ENCODE peak calls at places on chromosomes 3 and 15, in four cellular contexts. One of them, this sample, is unnamed.
A peak's percentile ranks its signal among the peaks of the same experiment; 100 is the strongest.

GRCh38 chr3:87370007-87370406 is 93.6 kb upstream of the POU1F1 start:
- DNase-seq in colonic mucosa: no peak
- DNase-seq in lower lobe of right lung: no peak
- DNase-seq in GM12878: no peak
- DNase-seq in this sample: no peak

GRCh38 chr15:76056931-76057330 is 2.9 kb upstream of the TMEM266 start:
- DNase-seq in colonic mucosa: no peak
- DNase-seq in lower lobe of right lung: no peak
- DNase-seq in GM12878: peak; percentile 77
- DNase-seq in this sample: no peak

GRCh38 chr15:58019503-58020376 is 45.8 kb downstream of the ALDH1A2 start:
- DNase-seq in colonic mucosa: no peak
- DNase-seq in lower lobe of right lung: no peak
- DNase-seq in GM12878: no peak
- DNase-seq in this sample: no peak

GRCh38 chr3:98021821-98022220 is 13.3 kb downstream of the GABRR3 start:
- DNase-seq in colonic mucosa: no peak
- DNase-seq in lower lobe of right lung: no peak
- DNase-seq in GM12878: no peak
- DNase-seq in this sample: peak; percentile 1

GRCh38 chr3:21390136-21390535 is 360.9 kb downstream of the ZNF385D start:
- DNase-seq in colonic mucosa: no peak
- DNase-seq in lower lobe of right lung: no peak
- DNase-seq in GM12878: no peak
- DNase-seq in this sample: peak; percentile 19

GRCh38 chr3:127886276-127886862 is 28.7 kb upstream of the KBTBD12 start:
- DNase-seq in colonic mucosa: no peak
- DNase-seq in lower lobe of right lung: no peak
- DNase-seq in GM12878: no peak
- DNase-seq in this sample: no peak

GRCh38 chr3:149353581-149354184 is 20.2 kb upstream of the TM4SF18 start:
- DNase-seq in colonic mucosa: no peak
- DNase-seq in lower lobe of right lung: no peak
- DNase-seq in GM12878: no peak
- DNase-seq in this sample: no peak

GRCh38 chr3:126982125-126982521 is 792 bp upstream of the PLXNA1 start:
- DNase-seq in colonic mucosa: no peak
- DNase-seq in lower lobe of right lung: no peak
- DNase-seq in GM12878: peak; percentile 38
- DNase-seq in this sample: no peak

GRCh38 chr15:29857196-29857595 is 34.9 kb upstream of the TJP1 start:
- DNase-seq in colonic mucosa: no peak
- DNase-seq in lower lobe of right lung: no peak
- DNase-seq in GM12878: no peak
- DNase-seq in this sample: no peak

GRCh38 chr3:44883999-44884431 is 9.6 kb downstream of the TGM4 start:
- DNase-seq in colonic mucosa: no peak
- DNase-seq in lower lobe of right lung: no peak
- DNase-seq in GM12878: no peak
- DNase-seq in this sample: peak; percentile 99

GRCh38 chr3:110164632-110165240 is 827.4 kb upstream of the DPPA4 start:
- DNase-seq in colonic mucosa: no peak
- DNase-seq in lower lobe of right lung: no peak
- DNase-seq in GM12878: no peak
- DNase-seq in this sample: no peak

GRCh38 chr3:177525987-177526712 is 328.9 kb upstream of the TBL1XR1 start:
- DNase-seq in colonic mucosa: no peak
- DNase-seq in lower lobe of right lung: peak; percentile 57
- DNase-seq in GM12878: no peak
- DNase-seq in this sample: peak; percentile 91

GRCh38 chr3:119240101-119240581 is 537 bp downstream of the B4GALT4 start:
- DNase-seq in colonic mucosa: peak; percentile 82
- DNase-seq in lower lobe of right lung: no peak
- DNase-seq in GM12878: no peak
- DNase-seq in this sample: no peak

GRCh38 chr15:48459571-48460461 is 128.6 kb downstream of the DUT start:
- DNase-seq in colonic mucosa: no peak
- DNase-seq in lower lobe of right lung: no peak
- DNase-seq in GM12878: no peak
- DNase-seq in this sample: no peak

GRCh38 chr3:126208182-126208581 is 27.8 kb upstream of the ALDH1L1 start:
- DNase-seq in colonic mucosa: no peak
- DNase-seq in lower lobe of right lung: no peak
- DNase-seq in GM12878: no peak
- DNase-seq in this sample: no peak

DNA sequence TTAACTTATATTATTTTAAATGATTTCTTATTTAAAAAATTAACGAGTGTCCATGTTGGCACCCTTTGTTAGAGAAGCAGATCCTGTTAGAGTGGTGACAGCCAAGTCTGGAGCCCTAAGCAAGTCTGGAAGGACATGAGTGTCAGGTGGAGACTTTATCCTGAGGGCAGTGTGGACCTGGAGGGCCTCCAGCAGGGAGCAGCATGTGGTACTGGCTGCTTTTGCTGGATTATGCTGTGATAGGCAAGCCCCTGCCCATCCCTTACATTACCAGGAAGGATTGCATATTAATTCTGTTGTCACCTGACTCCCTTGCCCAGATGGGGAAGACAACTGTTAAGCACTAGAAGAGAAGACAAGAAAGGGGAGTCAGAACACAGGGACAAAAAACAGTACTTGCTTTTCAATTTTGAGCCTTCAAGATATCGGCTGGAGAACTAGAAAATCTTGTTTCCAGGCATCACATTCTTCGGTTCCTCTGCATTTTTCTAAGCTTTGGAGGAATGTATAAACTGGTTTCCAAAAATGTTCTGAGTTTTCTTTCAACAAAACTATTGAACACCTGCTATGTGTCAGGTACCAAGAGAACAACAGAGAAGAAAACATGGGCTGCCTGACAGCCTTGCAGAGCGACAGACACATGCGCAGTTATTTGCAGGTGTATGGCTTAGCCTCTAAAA is 22.7 kb downstream of the ZNF860 start:
- DNase-seq in colonic mucosa: no peak
- DNase-seq in lower lobe of right lung: no peak
- DNase-seq in GM12878: no peak
- DNase-seq in this sample: no peak
- TF ChIP-seq CTCF in colonic mucosa: no peak
- TF ChIP-seq CTCF in lower lobe of right lung: no peak
- TF ChIP-seq CTCF in GM12878: no peak
- TF ChIP-seq CTCF in this sample: no peak

GRCh38 chr3:102676424-102676823 is 241.6 kb downstream of the ZPLD1 start:
- DNase-seq in colonic mucosa: no peak
- DNase-seq in lower lobe of right lung: no peak
- DNase-seq in GM12878: no peak
- DNase-seq in this sample: no peak

GRCh38 chr3:102674284-102674683 is 239.5 kb downstream of the ZPLD1 start:
- DNase-seq in colonic mucosa: no peak
- DNase-seq in lower lobe of right lung: no peak
- DNase-seq in GM12878: no peak
- DNase-seq in this sample: no peak

GRCh38 chr3:102668247-102668646 is 233.4 kb downstream of the ZPLD1 start:
- DNase-seq in colonic mucosa: no peak
- DNase-seq in lower lobe of right lung: no peak
- DNase-seq in GM12878: no peak
- DNase-seq in this sample: no peak

GRCh38 chr3:102671005-102671404 is 236.2 kb downstream of the ZPLD1 start:
- DNase-seq in colonic mucosa: no peak
- DNase-seq in lower lobe of right lung: no peak
- DNase-seq in GM12878: no peak
- DNase-seq in this sample: no peak

DNA sequence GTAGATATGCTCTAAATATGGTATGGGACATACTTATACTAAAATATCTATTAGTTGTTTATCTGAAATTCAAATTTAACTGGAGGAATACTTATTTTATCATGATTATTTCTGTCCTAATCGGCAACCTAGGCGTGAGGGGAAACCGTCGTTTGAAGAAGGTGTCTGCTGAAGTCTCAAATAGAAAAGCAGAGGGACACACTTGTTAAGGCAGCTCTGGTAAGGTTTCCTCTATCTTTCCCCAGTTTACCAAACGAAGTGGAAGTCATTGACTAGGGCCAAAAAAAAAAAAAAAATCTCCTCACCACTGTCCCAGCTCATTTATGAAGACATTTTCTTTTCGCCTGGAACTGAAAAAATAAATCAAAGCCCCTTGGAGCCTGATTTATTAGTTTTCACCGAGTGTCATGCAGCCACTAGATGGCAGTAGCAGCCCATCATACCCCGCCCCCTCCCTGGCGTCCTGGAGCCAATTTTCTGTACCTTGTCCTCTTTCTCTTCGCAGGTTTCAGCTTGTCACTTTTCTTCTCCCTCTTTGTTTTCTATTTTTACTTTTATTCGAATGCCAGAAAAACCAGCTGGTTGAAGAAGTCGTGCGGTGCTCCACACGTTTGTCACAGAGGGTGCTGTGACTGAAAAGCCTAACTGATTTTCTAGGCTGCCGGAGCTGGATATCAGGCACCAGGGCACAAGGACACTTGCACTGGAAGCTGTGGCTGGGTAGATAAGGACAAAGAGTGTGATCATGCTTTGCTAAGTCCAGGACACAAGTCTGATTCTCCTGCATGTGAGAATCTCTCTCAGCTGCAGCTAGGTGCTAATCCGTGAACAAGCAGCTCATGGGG is 238.7 kb downstream of the ZPLD1 start:
- DNase-seq in colonic mucosa: peak; percentile 57
- DNase-seq in lower lobe of right lung: peak; percentile 59
- DNase-seq in GM12878: peak; percentile 5
- DNase-seq in this sample: peak; percentile 29
- H3K4me3 ChIP-seq in colonic mucosa: no peak overlapping the region
- H3K4me3 ChIP-seq in lower lobe of right lung: peak overlapping the region; percentile 29
- H3K4me3 ChIP-seq in GM12878: no peak overlapping the region
- H3K4me3 ChIP-seq in this sample: peak overlapping the region; percentile 28

GRCh38 chr3:161700998-161701397 is 204.4 kb downstream of the OTOL1 start:
- DNase-seq in colonic mucosa: no peak
- DNase-seq in lower lobe of right lung: no peak
- DNase-seq in GM12878: peak; percentile 7
- DNase-seq in this sample: no peak
- TF ChIP-seq CTCF in colonic mucosa: no peak
- TF ChIP-seq CTCF in lower lobe of right lung: no peak
- TF ChIP-seq CTCF in GM12878: no peak
- TF ChIP-seq CTCF in this sample: no peak

DNA sequence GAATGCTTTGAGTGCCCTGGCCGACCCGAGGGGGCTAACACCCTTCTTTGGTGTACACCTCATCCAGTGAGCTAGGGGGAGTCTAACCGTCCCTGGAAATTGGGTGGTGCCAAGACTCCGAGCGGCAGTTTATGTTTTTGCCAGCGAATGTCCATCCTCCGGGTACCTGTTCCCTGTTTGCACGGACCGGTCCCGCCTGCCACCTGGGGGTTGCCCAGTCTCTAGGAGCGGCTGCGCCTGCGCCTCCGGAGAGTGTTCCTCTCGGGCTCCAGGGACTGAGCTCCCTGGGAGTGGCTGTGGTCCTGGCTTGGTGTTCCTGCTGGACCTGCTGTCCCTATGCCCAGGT is 913 bp upstream of the WNT7A start:
- DNase-seq in colonic mucosa: no peak
- DNase-seq in lower lobe of right lung: peak; percentile 63
- DNase-seq in GM12878: no peak
- DNase-seq in this sample: no peak
- H3K4me3 ChIP-seq in colonic mucosa: no peak overlapping the region
- H3K4me3 ChIP-seq in lower lobe of right lung: peak overlapping the region; percentile 49
- H3K4me3 ChIP-seq in GM12878: no peak overlapping the region
- H3K4me3 ChIP-seq in this sample: no peak overlapping the region

GRCh38 chr3:171829841-171830559 is 13.1 kb upstream of the TMEM212 start:
- DNase-seq in colonic mucosa: peak; percentile 82
- DNase-seq in lower lobe of right lung: peak; percentile 70
- DNase-seq in GM12878: no peak
- DNase-seq in this sample: no peak

GRCh38 chr3:171834461-171834801 is 8.7 kb upstream of the TMEM212 start:
- DNase-seq in colonic mucosa: no peak
- DNase-seq in lower lobe of right lung: no peak
- DNase-seq in GM12878: no peak
- DNase-seq in this sample: no peak

GRCh38 chr3:171833006-171833405 is 10.1 kb upstream of the TMEM212 start:
- DNase-seq in colonic mucosa: no peak
- DNase-seq in lower lobe of right lung: no peak
- DNase-seq in GM12878: no peak
- DNase-seq in this sample: no peak

GRCh38 chr3:171833775-171834460 is 9.2 kb upstream of the TMEM212 start:
- DNase-seq in colonic mucosa: no peak
- DNase-seq in lower lobe of right lung: no peak
- DNase-seq in GM12878: no peak
- DNase-seq in this sample: no peak

GRCh38 chr3:171831936-171832335 is 11.2 kb upstream of the TMEM212 start:
- DNase-seq in colonic mucosa: no peak
- DNase-seq in lower lobe of right lung: no peak
- DNase-seq in GM12878: no peak
- DNase-seq in this sample: no peak
- TF ChIP-seq CTCF in colonic mucosa: no peak
- TF ChIP-seq CTCF in lower lobe of right lung: no peak
- TF ChIP-seq CTCF in GM12878: no peak
- TF ChIP-seq CTCF in this sample: no peak

GRCh38 chr15:36877796-36878744 is 222.3 kb downstream of the MEIS2 start:
- DNase-seq in colonic mucosa: no peak
- DNase-seq in lower lobe of right lung: peak; percentile 45
- DNase-seq in GM12878: no peak
- DNase-seq in this sample: no peak
- H3K4me3 ChIP-seq in colonic mucosa: no peak overlapping the region
- H3K4me3 ChIP-seq in lower lobe of right lung: no peak overlapping the region
- H3K4me3 ChIP-seq in GM12878: peak overlapping the region; percentile 37
- H3K4me3 ChIP-seq in this sample: no peak overlapping the region